ENCODE peak calls at places on chromosomes 1 and 21, in four cellular contexts. O is K562, K is HCT116, X is HepG2. N is an unnamed sample.

GRCh38 chr1:41282679-41283317 is 40.7 kb upstream of the SCMH1 start:
- DNase-seq in O (peak), K (peak), X (peak), N (no peak)

GRCh38 chr1:110309768-110310167 is 29.4 kb upstream of the RBM15 start:
- DNase-seq in O (no peak), K (no peak), X (no peak), N (no peak)

GRCh38 chr1:8035289-8035688 is 9.2 kb upstream of the ERRFI1 start:
- DNase-seq in O (no peak), K (no peak), X (no peak), N (no peak)

GRCh38 chr21:32248616-32249550 is 30.0 kb downstream of the MIS18A start:
- DNase-seq in O (no peak), K (no peak), X (no peak), N (no peak)

GRCh38 chr1:160410412-160411005 is 10.1 kb downstream of the VANGL2 start:
- DNase-seq in O (no peak), K (no peak), X (no peak), N (no peak)

GRCh38 chr1:159247266-159247665 is 42.6 kb downstream of the ACKR1 start:
- DNase-seq in O (no peak), K (no peak), X (no peak), N (no peak)

GRCh38 chr1:200588698-200589097 is 31.9 kb downstream of the KIF14 start:
- DNase-seq in O (no peak), K (no peak), X (no peak), N (no peak)

GRCh38 chr1:229572286-229572685 is 13.8 kb upstream of the ABCB10 start:
- DNase-seq in O (no peak), K (no peak), X (peak), N (no peak)

GRCh38 chr1:208000001-208000400 is 89.1 kb upstream of the CD34 start:
- DNase-seq in O (no peak), K (no peak), X (no peak), N (no peak)

GRCh38 chr1:205480349-205481278 is 23.9 kb upstream of the CDK18 start:
- DNase-seq in O (no peak), K (no peak), X (no peak), N (no peak)

GRCh38 chr1:63108226-63108625 is 214.1 kb upstream of the FOXD3 start:
- DNase-seq in O (no peak), K (no peak), X (no peak), N (no peak)

GRCh38 chr1:206683313-206683712 is 1.4 kb upstream of the MAPKAPK2 start:
- DNase-seq in O (no peak), K (no peak), X (no peak), N (no peak)

GRCh38 chr1:210764536-210764935 is 369.4 kb downstream of the KCNH1 start:
- DNase-seq in O (no peak), K (no peak), X (no peak), N (no peak)
- TF ChIP-seq TCF7L2 in O (no peak), K (no peak), X (no peak), N (no peak)

DNA sequence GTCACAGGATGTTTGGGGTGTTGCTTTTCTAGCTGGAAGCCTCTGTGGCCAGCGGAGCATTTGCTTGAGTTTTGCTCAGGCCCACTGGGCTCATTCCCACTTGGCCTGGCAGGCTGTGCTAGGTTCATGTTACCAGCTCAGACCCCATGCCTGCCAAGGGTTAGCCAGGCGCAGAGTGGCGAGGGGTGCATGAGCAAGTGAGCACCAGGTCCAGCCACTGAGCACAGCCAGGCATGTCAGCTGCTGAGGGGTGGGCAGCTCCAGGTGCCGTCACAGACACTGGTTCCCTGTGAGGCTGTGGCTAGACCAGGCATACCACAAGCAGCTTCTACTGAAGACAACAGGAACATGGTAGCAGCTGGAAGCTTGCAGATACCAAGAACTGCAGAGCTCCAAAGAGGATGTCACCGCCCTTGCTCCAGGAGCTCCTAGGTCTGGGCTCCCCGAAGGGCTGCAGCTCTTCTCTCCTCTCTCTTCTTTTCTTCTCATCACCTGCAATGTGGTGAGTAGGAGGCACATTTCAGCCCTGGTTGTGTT is 52.0 kb upstream of the CYYR1 start:
- DNase-seq in O (no peak), K (no peak), X (no peak), N (no peak)
- TF ChIP-seq POLR2AphosphoS5 in O (no peak), K (no peak), X (no peak), N (no peak)

GRCh38 chr1:169859001-169859400 is 34.7 kb downstream of the SCYL3 start:
- DNase-seq in O (no peak), K (no peak), X (no peak), N (no peak)

GRCh38 chr1:169858467-169858866 is 35.2 kb downstream of the SCYL3 start:
- DNase-seq in O (no peak), K (no peak), X (no peak), N (peak)

GRCh38 chr1:169860750-169861149 is 32.9 kb downstream of the SCYL3 start:
- DNase-seq in O (no peak), K (no peak), X (peak), N (no peak)

GRCh38 chr1:169860187-169860586 is 33.5 kb downstream of the SCYL3 start:
- DNase-seq in O (no peak), K (no peak), X (no peak), N (no peak)
- TF ChIP-seq TCF7L2 in O (no peak), K (no peak), X (no peak), N (no peak)

GRCh38 chr21:45643021-45643980 is at the start of gene PCBP3:
- DNase-seq in O (peak), K (peak), X (no peak), N (no peak)
- TF ChIP-seq POLR2AphosphoS5 in O (no peak), K (peak), X (no peak), N (no peak)

DNA sequence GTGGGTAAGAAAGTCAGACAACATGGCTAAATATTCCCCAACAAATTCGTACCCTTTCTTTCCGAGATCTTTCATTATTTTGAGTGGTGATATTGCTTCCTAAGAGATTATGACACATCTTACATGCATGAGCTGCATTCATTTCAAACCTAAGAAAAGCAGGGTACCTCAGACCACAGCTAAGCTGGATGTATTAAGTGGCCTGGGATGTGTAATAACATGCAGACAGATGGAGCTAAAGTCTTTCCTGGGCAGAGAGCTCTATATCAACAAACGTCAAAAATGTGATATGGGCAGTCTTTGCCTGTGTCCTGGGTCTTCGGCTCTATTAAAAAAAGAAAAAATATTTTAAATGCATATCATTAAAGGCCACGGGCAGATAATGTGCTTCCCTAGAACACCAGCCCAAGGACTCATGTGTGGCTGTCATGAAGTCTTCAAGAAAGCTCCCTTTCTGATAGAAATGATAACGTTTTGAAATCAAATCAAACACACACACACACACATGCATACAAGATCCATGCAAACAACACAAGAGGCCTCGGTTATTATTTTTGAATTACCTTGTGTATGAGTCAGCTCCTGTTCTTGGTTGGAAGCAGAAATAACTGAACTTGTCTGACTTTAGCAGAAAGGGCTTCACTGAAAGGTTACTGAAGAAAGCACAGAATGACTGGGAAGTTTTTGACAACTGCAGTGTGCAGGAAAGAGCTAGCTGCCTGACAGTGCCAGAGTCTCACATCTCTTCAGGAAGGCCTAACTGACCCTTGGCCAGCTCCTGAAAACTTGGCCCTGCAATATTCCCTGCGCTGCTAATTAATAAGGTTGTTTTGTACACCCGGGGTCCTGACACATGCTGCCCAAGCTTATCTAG is 231.2 kb downstream of the DSCAM start:
- DNase-seq in O (no peak), K (no peak), X (no peak), N (no peak)
- TF ChIP-seq TCF7L2 in O (no peak), K (no peak), X (no peak), N (no peak)

GRCh38 chr1:186811892-186812291 is 16.9 kb upstream of the PLA2G4A start:
- DNase-seq in O (no peak), K (no peak), X (no peak), N (no peak)

GRCh38 chr1:186819140-186819539 is 9.6 kb upstream of the PLA2G4A start:
- DNase-seq in O (no peak), K (no peak), X (no peak), N (no peak)

GRCh38 chr1:186812560-186812959 is 16.2 kb upstream of the PLA2G4A start:
- DNase-seq in O (no peak), K (no peak), X (no peak), N (no peak)

GRCh38 chr1:186813420-186813819 is 15.3 kb upstream of the PLA2G4A start:
- DNase-seq in O (no peak), K (no peak), X (no peak), N (no peak)
- TF ChIP-seq POLR2AphosphoS5 in O (no peak), K (no peak), X (no peak), N (no peak)

DNA sequence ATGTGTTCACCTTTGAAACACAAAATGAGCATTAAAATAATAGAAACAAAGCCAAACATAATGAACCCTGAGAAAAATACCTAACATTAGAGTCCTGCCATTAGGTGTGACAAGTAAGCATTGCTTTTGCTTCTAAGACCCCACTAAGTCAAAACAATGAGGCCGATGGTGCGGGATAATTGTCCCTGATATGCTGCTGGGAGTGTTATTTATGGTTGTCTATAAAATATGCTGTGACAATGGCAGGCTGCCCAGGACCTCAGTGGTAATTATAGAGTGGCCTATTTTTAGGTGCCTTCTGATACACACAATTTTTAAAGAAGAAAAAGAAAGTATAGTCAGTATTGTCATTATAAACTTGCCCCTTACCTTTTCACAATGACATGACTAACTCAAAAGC is 1423.1 kb downstream of the AMY1C start:
- DNase-seq in O (no peak), K (no peak), X (no peak), N (no peak)
- TF ChIP-seq TCF7L2 in O (no peak), K (no peak), X (no peak), N (no peak)

GRCh38 chr1:6330410-6330827 is 63.1 kb downstream of the ACOT7 start:
- DNase-seq in O (no peak), K (no peak), X (no peak), N (no peak)

GRCh38 chr1:6328696-6329095 is 64.9 kb downstream of the ACOT7 start:
- DNase-seq in O (no peak), K (no peak), X (no peak), N (no peak)

GRCh38 chr1:6329851-6330250 is 63.7 kb downstream of the ACOT7 start:
- DNase-seq in O (no peak), K (no peak), X (no peak), N (no peak)

GRCh38 chr1:6331543-6332246 is 61.9 kb downstream of the ACOT7 start:
- DNase-seq in O (no peak), K (no peak), X (no peak), N (no peak)

GRCh38 chr1:6329392-6329791 is 64.2 kb downstream of the ACOT7 start:
- DNase-seq in O (no peak), K (no peak), X (no peak), N (no peak)
- TF ChIP-seq POLR2AphosphoS5 in O (no peak), K (no peak), X (no peak), N (no peak)

DNA sequence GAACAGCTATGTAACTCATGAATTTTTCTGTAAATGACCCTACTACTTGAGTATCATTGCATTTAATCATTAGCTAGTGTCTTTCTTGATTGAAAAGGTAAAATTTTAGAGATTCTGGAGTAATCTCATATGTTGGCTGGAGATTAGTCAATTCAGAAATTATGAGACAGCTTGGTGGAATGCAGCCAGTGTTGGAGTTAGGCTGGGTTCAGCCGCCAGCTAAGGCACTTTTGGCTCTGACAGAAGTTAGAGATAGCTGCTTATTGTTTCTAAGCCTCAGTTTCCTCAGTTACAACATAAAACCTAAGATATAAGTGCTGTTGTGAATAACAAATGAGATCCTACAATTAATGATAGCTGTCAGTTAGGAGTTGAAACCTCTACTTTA is 49.4 kb downstream of the TBCE start:
- DNase-seq in O (no peak), K (no peak), X (no peak), N (no peak)
- TF ChIP-seq TCF7L2 in O (no peak), K (no peak), X (no peak), N (no peak)

GRCh38 chr1:9293512-9294439 is 1.1 kb downstream of the SPSB1 start:
- DNase-seq in O (peak), K (no peak), X (no peak), N (no peak)
- TF ChIP-seq POLR2AphosphoS5 in O (no peak), K (no peak), X (no peak), N (no peak)